ENCODE peak calls at places on chromosomes 12 and 14, in eight cellular contexts. E is upper lobe of left lung, I is esophagus muscularis mucosa, X is breast epithelium, W is spleen, D is SK-N-SH, M is K562, G is HCT116. K is an unnamed sample.

GRCh38 chr14:96225745-96226151 is 21.1 kb downstream of the BDKRB2 start:
- DNase-seq in E (peak; percentile 34), I (no peak), X (no peak), W (no peak), D (peak; percentile 60), M (no peak), G (no peak), K (no peak)

GRCh38 chr12:47068539-47068938 is 10.9 kb upstream of the PCED1B start:
- DNase-seq in E (no peak), I (no peak), X (no peak), W (no peak), D (no peak), M (no peak), G (no peak), K (no peak)

GRCh38 chr14:52729585-52729924 is 411 bp upstream of the STYX start:
- DNase-seq in E (no peak), I (no peak), X (no peak), W (no peak), D (no peak), M (no peak), G (no peak), K (no peak)

GRCh38 chr14:57462551-57462950 is 31.1 kb downstream of the CCDC198 start:
- DNase-seq in E (no peak), I (no peak), X (no peak), W (no peak), D (no peak), M (no peak), G (no peak), K (no peak)

GRCh38 chr12:84842406-84843013 is 70.1 kb downstream of the SLC6A15 start:
- DNase-seq in E (no peak), I (no peak), X (no peak), W (no peak), D (peak; percentile 32), M (peak; percentile 8), G (peak; percentile 28), K (no peak)

GRCh38 chr14:100849432-100849831 is 23.5 kb downstream of the MEG3 start:
- DNase-seq in E (no peak), I (no peak), X (no peak), W (no peak), D (no peak), M (no peak), G (no peak), K (no peak)

GRCh38 chr14:52650774-52651173 is 44.6 kb downstream of the ERO1A start:
- DNase-seq in E (no peak), I (no peak), X (no peak), W (no peak), D (no peak), M (no peak), G (no peak), K (no peak)

GRCh38 chr12:119446459-119446858 is 111.9 kb downstream of the CCDC60 start:
- DNase-seq in E (no peak), I (no peak), X (no peak), W (no peak), D (no peak), M (no peak), G (no peak), K (no peak)

GRCh38 chr12:85775071-85775470 is 61.1 kb downstream of the RASSF9 start:
- DNase-seq in E (no peak), I (no peak), X (no peak), W (no peak), D (no peak), M (no peak), G (no peak), K (no peak)

GRCh38 chr12:14756331-14757143 is 46.7 kb downstream of the WBP11 start:
- DNase-seq in E (no peak), I (no peak), X (no peak), W (no peak), D (peak; percentile 22), M (no peak), G (no peak), K (peak; percentile 45)

DNA sequence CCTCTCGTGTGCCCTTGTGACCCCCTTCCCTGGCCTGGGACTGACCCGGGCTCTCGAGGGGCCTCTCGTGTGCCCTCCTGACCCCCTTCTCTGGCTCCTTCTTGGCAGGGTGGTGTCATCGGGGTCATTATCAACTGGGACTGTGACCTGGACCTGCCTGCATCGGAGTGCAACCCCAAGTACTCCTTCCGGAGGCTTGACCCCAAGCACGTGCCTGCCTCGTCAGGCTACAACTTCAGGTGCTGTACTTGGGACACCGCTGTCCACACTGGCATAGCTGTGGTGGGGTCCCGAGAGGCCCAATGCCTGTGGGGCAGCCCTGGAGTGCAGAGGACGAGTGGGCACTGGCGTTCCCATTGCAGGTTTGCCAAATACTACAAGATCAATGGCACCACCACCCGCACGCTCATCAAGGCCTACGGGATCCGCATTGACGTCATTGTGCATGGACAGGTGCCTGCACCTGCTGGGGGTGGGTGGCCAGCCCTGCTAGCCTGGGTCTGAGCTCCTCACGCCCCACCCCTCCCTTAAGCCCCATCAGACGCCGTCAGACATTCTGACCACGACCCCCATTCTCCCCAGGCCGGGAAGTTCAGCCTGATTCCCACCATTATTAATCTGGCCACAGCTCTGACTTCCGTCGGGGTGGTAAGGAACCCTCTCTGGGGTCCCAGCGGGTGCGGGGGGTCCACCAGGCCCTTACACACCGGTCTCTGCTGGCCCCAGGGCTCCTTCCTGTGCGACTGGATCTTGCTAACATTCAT is 2.5 kb downstream of the P2RX2 start:
- DNase-seq in E (no peak), I (no peak), X (no peak), W (no peak), D (no peak), M (no peak), G (no peak), K (no peak)
- TF ChIP-seq POLR2AphosphoS5 in E (no peak), I (no peak), X (no peak), W (no peak), D (no peak), M (peak; percentile 40), G (no peak), K (no peak)

DNA sequence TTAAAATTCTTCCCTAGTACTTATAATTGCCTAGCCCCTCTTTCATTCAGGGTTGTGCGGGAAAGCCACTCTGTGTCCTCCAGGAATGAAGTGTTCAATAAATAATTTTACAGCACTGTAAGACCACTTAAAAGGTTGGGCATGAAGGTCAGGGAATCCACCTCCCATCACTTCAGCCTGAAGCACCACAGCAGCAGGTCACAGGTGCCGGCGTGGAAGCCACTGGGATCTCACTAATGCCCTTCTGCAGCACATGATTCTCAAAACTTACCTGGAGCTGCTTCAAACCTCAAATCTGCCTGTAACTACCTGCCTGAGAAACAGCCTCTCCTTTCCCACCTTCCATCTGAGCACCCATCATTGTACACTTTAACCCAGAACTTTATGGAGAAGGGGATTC is 159.5 kb downstream of the ANO4 start:
- DNase-seq in E (no peak), I (no peak), X (no peak), W (no peak), D (no peak), M (no peak), G (no peak), K (no peak)
- H3K4me3 ChIP-seq in E (no peak overlapping the region), I (no peak overlapping the region), X (no peak overlapping the region), W (no peak overlapping the region), D (no peak overlapping the region), M (no peak overlapping the region), G (no peak overlapping the region), K (no peak overlapping the region)

GRCh38 chr14:103880986-103881926 is 33.9 kb upstream of the PPP1R13B start:
- DNase-seq in E (no peak), I (no peak), X (no peak), W (peak; percentile 84), D (peak; percentile 63), M (no peak), G (no peak), K (peak; percentile 83)
- TF ChIP-seq POLR2AphosphoS5 in E (peak; percentile 36), I (no peak), X (no peak), W (peak; percentile 81), D (no peak), M (no peak), G (no peak), K (peak; percentile 33)

GRCh38 chr12:52041695-52042123 is 9.5 kb upstream of the NR4A1 start:
- DNase-seq in E (no peak), I (no peak), X (peak; percentile 72), W (peak; percentile 88), D (no peak), M (peak; percentile 58), G (no peak), K (peak; percentile 58)
- H3K4me3 ChIP-seq in E (no peak overlapping the region), I (no peak overlapping the region), X (no peak overlapping the region), W (no peak overlapping the region), D (no peak overlapping the region), M (no peak overlapping the region), G (no peak overlapping the region), K (no peak overlapping the region)

GRCh38 chr12:128800606-128801005 is 23.2 kb downstream of the SLC15A4 start:
- DNase-seq in E (no peak), I (no peak), X (no peak), W (peak; percentile 61), D (no peak), M (no peak), G (no peak), K (no peak)
- TF ChIP-seq POLR2AphosphoS5 in E (no peak), I (no peak), X (no peak), W (no peak), D (no peak), M (no peak), G (no peak), K (no peak)

GRCh38 chr14:22071001-22071400 is 397.4 kb upstream of the OR4E1 start:
- DNase-seq in E (no peak), I (no peak), X (no peak), W (peak; percentile 88), D (no peak), M (no peak), G (no peak), K (no peak)

GRCh38 chr14:22065372-22065771 is 391.8 kb upstream of the OR4E1 start:
- DNase-seq in E (no peak), I (no peak), X (no peak), W (no peak), D (no peak), M (no peak), G (no peak), K (no peak)

DNA sequence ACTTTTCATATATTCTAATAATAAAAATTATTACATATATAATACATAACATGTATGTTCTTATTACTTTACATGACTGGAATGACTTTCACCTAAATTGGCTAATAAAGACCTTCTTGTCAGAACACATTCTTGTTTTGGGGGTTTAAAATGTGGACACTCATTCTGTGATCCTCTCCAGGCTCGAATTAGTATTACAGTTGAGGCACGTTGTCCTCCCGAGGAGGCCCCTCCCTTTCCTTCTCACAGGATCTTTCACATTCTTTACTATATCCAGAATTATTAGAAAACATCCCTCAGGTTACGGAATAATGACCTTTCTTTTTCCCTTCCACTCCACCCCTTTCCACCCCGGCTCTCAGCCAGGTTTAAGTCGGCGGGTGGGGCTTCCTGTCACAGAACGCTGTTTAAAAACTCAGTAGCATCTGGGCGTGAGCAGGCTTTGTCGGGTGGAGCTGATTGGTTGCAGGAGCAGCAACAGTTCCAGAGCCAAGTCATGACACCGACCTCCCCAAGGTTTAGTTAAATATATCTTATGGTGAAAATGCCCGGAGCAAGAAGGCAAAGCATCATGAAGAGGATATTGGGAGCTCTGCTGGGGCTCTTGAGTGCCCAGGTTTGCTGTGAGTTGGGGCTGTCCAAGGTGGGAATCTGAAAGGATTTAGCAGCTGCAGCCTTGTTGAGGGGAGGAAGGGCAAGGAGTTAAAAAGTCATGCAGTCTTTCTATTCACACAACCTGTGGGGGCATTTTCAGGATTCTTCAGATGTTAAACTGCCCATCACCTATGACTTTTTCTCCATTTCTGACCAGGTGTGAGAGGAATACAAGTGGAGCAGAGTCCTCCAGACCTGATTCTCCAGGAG is 396.7 kb upstream of the OR4E1 start:
- DNase-seq in E (no peak), I (no peak), X (no peak), W (peak; percentile 85), D (no peak), M (no peak), G (no peak), K (no peak)
- H3K4me3 ChIP-seq in E (no peak overlapping the region), I (no peak overlapping the region), X (no peak overlapping the region), W (no peak overlapping the region), D (no peak overlapping the region), M (no peak overlapping the region), G (no peak overlapping the region), K (no peak overlapping the region)

GRCh38 chr14:92949496-92950192 is 26.7 kb downstream of the CHGA start:
- DNase-seq in E (peak; percentile 53), I (no peak), X (no peak), W (no peak), D (no peak), M (no peak), G (no peak), K (no peak)
- TF ChIP-seq POLR2AphosphoS5 in E (no peak), I (no peak), X (no peak), W (peak; percentile 3), D (no peak), M (no peak), G (no peak), K (no peak)